ENCODE peak calls at places on chromosomes 4 and X, in four cellular contexts. K is HCT116, D is K562, Q is HepG2. C is an unnamed sample.

GRCh38 chrX:67436867-67437266 is 107.0 kb upstream of the AR start:
- DNase-seq in K (no peak), D (no peak), Q (no peak), C (no peak)

GRCh38 chr4:71526626-71527406 is 188.0 kb downstream of the SLC4A4 start:
- DNase-seq in K (peak), D (peak), Q (no peak), C (no peak)

GRCh38 chr4:20416800-20417199 is 165.1 kb downstream of the SLIT2 start:
- DNase-seq in K (no peak), D (no peak), Q (no peak), C (no peak)

GRCh38 chrX:10773318-10773717 is 152.9 kb upstream of the MID1 start:
- DNase-seq in K (no peak), D (no peak), Q (no peak), C (no peak)

GRCh38 chrX:135632353-135632752 is 81.1 kb upstream of the CT45A1 start:
- DNase-seq in K (no peak), D (no peak), Q (no peak), C (no peak)

GRCh38 chr4:188439641-188440311 is 300.5 kb downstream of the TRIML1 start:
- DNase-seq in K (no peak), D (no peak), Q (no peak), C (no peak)

GRCh38 chrX:26851981-26852380 is 611.2 kb downstream of the PPP4R3C start:
- DNase-seq in K (peak), D (no peak), Q (peak), C (no peak)

GRCh38 chr4:38948551-38948950 is 80.9 kb downstream of the FAM114A1 start:
- DNase-seq in K (no peak), D (no peak), Q (no peak), C (peak)

GRCh38 chrX:109714340-109714958 is 18.6 kb downstream of the ACSL4 start:
- DNase-seq in K (peak), D (no peak), Q (no peak), C (no peak)

GRCh38 chrX:154717824-154718223 is 33.1 kb downstream of the GAB3 start:
- DNase-seq in K (no peak), D (peak), Q (no peak), C (no peak)

GRCh38 chr4:24643774-24644520 is 59.6 kb upstream of the DHX15 start:
- DNase-seq in K (no peak), D (no peak), Q (no peak), C (no peak)

GRCh38 chr4:64539234-64539849 is 130.1 kb upstream of the TECRL start:
- DNase-seq in K (peak), D (peak), Q (peak), C (peak)

GRCh38 chrX:155262970-155263754 is 1.1 kb downstream of the RAB39B start:
- DNase-seq in K (no peak), D (no peak), Q (no peak), C (no peak)

GRCh38 chr4:175511861-175512260 is 300.2 kb downstream of the GPM6A start:
- DNase-seq in K (no peak), D (no peak), Q (no peak), C (no peak)

GRCh38 chr4:7646384-7647061 is 211.8 kb upstream of the PSAPL1 start:
- DNase-seq in K (no peak), D (no peak), Q (peak), C (no peak)
- TF ChIP-seq SIN3A in K (no peak), D (no peak), Q (no peak), C (no peak)

DNA sequence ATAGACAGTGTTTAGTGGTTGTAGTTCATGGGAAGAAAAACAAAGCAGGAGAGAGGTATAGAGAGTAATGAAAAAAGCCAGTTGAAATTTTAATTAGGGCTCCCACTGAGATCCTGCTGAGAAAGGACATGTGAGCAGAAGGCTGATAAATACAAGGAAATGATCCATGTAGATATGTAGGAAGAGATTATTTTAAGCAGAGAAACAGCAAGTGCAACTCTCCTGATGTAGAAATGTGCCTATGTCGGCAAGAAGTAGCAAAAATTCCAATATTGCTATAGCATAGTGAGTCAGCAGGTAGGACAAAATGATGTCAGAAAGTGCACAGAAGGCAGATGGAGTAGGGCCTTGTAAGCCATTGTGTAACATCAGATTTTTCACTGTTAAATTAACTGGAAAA is 1027.3 kb downstream of the PCDH18 start:
- DNase-seq in K (no peak), D (no peak), Q (no peak), C (no peak)
- TF ChIP-seq POLR2AphosphoS5 in K (no peak), D (no peak), Q (no peak), C (no peak)

DNA sequence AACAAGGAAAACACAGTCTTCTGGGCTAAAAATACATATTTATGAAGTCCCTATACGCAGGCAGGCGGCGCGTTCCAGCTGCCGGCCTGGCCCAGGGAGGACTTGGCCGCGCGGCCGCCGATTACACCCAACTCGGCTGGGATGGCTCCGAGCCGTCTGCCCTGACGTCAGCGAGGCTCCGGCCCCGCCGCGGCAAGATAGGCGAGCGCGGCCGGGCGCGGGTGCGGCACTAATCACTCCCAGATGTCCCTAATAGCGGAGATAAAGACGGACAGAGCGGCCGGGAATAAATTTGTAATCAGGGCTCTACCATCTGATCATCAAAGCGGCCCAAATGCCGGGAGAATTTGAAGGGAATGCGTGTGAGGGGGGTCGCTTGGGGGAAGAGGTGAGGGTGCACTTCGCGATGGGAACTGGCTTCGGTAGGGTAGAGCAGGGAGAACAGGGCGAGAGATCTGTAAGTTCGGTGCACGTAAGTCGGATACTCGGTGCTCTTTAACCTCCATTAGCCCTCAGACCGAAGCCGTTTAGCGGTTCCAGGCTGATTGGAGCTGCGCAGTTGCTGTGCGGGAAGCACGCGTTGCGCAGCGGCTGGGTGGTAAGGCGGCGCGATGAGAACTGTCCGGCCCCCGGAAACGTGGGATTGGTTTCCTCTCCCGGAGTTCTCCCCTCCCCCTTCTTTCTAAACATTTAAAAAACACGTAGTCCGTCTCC is 7.7 kb downstream of the HAND2 start:
- DNase-seq in K (no peak), D (peak), Q (no peak), C (no peak)
- TF ChIP-seq TCF7L2 in K (no peak), D (no peak), Q (no peak), C (no peak)

DNA sequence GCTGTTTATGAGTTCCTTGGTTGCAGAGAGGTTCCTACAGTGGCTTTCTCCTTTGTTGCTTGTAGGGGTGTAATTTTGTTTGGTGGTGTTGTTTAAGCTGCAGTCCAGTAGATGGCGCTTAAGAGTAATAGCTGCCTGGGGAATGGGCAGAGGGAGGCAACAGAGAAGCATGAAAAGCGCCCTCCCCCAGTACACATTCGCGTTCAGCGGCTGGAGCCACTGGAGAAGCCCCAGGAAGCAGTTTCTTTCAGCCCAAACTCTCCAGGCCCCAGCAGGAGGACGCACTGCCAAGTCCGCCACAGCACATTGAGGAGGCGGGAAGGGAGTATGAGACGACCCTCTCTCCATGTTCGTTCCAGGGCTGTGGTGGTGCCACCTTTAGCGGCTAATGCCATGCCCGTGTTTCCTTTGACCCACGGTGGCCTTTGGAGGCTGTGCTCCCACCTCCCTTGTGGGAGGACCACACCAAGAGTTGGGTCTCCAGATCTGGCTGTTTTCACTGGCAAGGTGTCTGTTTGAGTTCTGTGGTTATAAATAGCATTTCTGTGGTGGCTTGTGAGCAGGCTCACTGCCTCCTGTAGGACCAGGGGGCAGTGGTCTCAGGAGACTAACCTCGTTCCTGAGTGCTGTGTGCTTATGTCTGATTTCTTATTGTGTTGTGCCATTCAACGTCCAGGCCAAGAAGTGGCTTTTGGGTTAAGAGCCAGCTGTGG is 252.3 kb downstream of the ARHGAP10 start:
- DNase-seq in K (peak), D (peak), Q (peak), C (peak)
- TF ChIP-seq SIN3A in K (no peak), D (no peak), Q (no peak), C (no peak)

GRCh38 chr4:150570123-150570522 is 11.8 kb upstream of the MAB21L2 start:
- DNase-seq in K (no peak), D (no peak), Q (no peak), C (no peak)
- TF ChIP-seq POLR2AphosphoS5 in K (no peak), D (no peak), Q (no peak), C (no peak)

GRCh38 chr4:94352996-94353395 is 10.4 kb upstream of the HPGDS start:
- DNase-seq in K (no peak), D (no peak), Q (no peak), C (no peak)

GRCh38 chr4:94345984-94346383 is 3.3 kb upstream of the HPGDS start:
- DNase-seq in K (no peak), D (no peak), Q (no peak), C (no peak)

GRCh38 chr4:94349193-94349592 is 6.6 kb upstream of the HPGDS start:
- DNase-seq in K (no peak), D (no peak), Q (no peak), C (no peak)

GRCh38 chr4:94348705-94349104 is 6.1 kb upstream of the HPGDS start:
- DNase-seq in K (no peak), D (no peak), Q (no peak), C (no peak)

DNA sequence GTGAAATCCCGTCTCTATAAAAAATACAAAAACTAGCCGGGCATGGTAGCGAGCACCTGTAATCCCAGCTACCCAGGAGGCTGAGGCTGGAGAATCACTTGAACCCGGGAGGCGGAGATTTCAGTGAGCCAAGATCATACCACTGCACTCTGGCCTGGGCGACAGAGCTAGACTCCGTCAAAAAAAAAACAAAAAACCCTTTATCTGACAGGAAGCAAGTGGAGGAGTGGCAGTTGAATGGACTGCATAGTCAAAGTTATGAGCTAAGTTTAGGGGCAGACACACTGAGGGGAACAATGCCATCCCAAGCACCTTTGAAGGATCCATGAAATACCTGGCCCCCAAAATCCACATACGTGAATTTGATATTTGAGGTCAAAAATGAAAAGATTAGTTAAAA is 7.5 kb upstream of the HPGDS start:
- DNase-seq in K (no peak), D (no peak), Q (no peak), C (no peak)
- TF ChIP-seq TCF7L2 in K (no peak), D (no peak), Q (no peak), C (no peak)

C was measured in Panc1.